ENCODE peak calls at places on chromosomes 5 and 9, in six cellular contexts. One of them, this sample, is unnamed.

GRCh38 chr9:117265253-117265652 is 149.6 kb downstream of the ASTN2 start:
- DNase-seq in GM12865: no peak
- DNase-seq in A549: no peak
- DNase-seq in IMR-90: no peak
- DNase-seq in PC-3: no peak
- DNase-seq in MCF 10A: no peak
- DNase-seq in this sample: no peak

GRCh38 chr5:91556-92263 is at the start of gene PLEKHG4B:
- DNase-seq in GM12865: no peak
- DNase-seq in A549: no peak
- DNase-seq in IMR-90: no peak
- DNase-seq in PC-3: no peak
- DNase-seq in MCF 10A: no peak
- DNase-seq in this sample: peak

GRCh38 chr9:93119953-93120845 is 13.9 kb downstream of the NINJ1 start:
- DNase-seq in GM12865: peak
- DNase-seq in A549: peak
- DNase-seq in IMR-90: peak
- DNase-seq in PC-3: peak
- DNase-seq in MCF 10A: peak
- DNase-seq in this sample: peak

GRCh38 chr9:6055213-6055612 is 39.8 kb upstream of the RANBP6 start:
- DNase-seq in GM12865: peak
- DNase-seq in A549: peak
- DNase-seq in IMR-90: peak
- DNase-seq in PC-3: peak
- DNase-seq in MCF 10A: peak
- DNase-seq in this sample: peak

GRCh38 chr5:99379187-99379586 is 450.4 kb upstream of the CHD1 start:
- DNase-seq in GM12865: peak
- DNase-seq in A549: no peak
- DNase-seq in IMR-90: no peak
- DNase-seq in PC-3: no peak
- DNase-seq in MCF 10A: no peak
- DNase-seq in this sample: no peak

GRCh38 chr9:35842795-35843194 is 13.8 kb downstream of the TMEM8B start:
- DNase-seq in GM12865: peak
- DNase-seq in A549: no peak
- DNase-seq in IMR-90: no peak
- DNase-seq in PC-3: no peak
- DNase-seq in MCF 10A: no peak
- DNase-seq in this sample: peak

GRCh38 chr5:74127377-74128338 is 501.7 kb downstream of the ARHGEF28 start:
- DNase-seq in GM12865: no peak
- DNase-seq in A549: peak
- DNase-seq in IMR-90: peak
- DNase-seq in PC-3: peak
- DNase-seq in MCF 10A: peak
- DNase-seq in this sample: no peak

GRCh38 chr5:72265032-72265903 is 54.8 kb downstream of the MRPS27 start:
- DNase-seq in GM12865: no peak
- DNase-seq in A549: no peak
- DNase-seq in IMR-90: no peak
- DNase-seq in PC-3: no peak
- DNase-seq in MCF 10A: no peak
- DNase-seq in this sample: no peak

GRCh38 chr5:122532035-122532434 is 220.0 kb downstream of the SNCAIP start:
- DNase-seq in GM12865: no peak
- DNase-seq in A549: no peak
- DNase-seq in IMR-90: no peak
- DNase-seq in PC-3: no peak
- DNase-seq in MCF 10A: no peak
- DNase-seq in this sample: no peak

GRCh38 chr9:2411459-2412215 is 209.9 kb upstream of the VLDLR start:
- DNase-seq in GM12865: no peak
- DNase-seq in A549: no peak
- DNase-seq in IMR-90: no peak
- DNase-seq in PC-3: peak
- DNase-seq in MCF 10A: no peak
- DNase-seq in this sample: no peak

GRCh38 chr9:5510360-5510931 is at the start of gene PDCD1LG2:
- DNase-seq in GM12865: peak
- DNase-seq in A549: no peak
- DNase-seq in IMR-90: peak
- DNase-seq in PC-3: peak
- DNase-seq in MCF 10A: peak
- DNase-seq in this sample: peak

GRCh38 chr5:38540348-38540747 is 16.1 kb downstream of the LIFR start:
- DNase-seq in GM12865: no peak
- DNase-seq in A549: no peak
- DNase-seq in IMR-90: no peak
- DNase-seq in PC-3: no peak
- DNase-seq in MCF 10A: no peak
- DNase-seq in this sample: no peak

GRCh38 chr5:101009758-101010519 is 106.9 kb upstream of the ST8SIA4 start:
- DNase-seq in GM12865: peak
- DNase-seq in A549: no peak
- DNase-seq in IMR-90: no peak
- DNase-seq in PC-3: no peak
- DNase-seq in MCF 10A: no peak
- DNase-seq in this sample: no peak

GRCh38 chr9:133958756-133959155 is 33.4 kb downstream of the VAV2 start:
- DNase-seq in GM12865: peak
- DNase-seq in A549: no peak
- DNase-seq in IMR-90: no peak
- DNase-seq in PC-3: no peak
- DNase-seq in MCF 10A: peak
- DNase-seq in this sample: no peak

GRCh38 chr9:120965344-120966004 is 38.9 kb upstream of the TRAF1 start:
- DNase-seq in GM12865: no peak
- DNase-seq in A549: no peak
- DNase-seq in IMR-90: no peak
- DNase-seq in PC-3: no peak
- DNase-seq in MCF 10A: no peak
- DNase-seq in this sample: no peak

GRCh38 chr9:81032030-81032572 is 657.2 kb downstream of the TLE1 start:
- DNase-seq in GM12865: peak
- DNase-seq in A549: peak
- DNase-seq in IMR-90: peak
- DNase-seq in PC-3: peak
- DNase-seq in MCF 10A: peak
- DNase-seq in this sample: no peak

GRCh38 chr5:41747708-41748107 is 122.5 kb downstream of the OXCT1 start:
- DNase-seq in GM12865: no peak
- DNase-seq in A549: no peak
- DNase-seq in IMR-90: no peak
- DNase-seq in PC-3: no peak
- DNase-seq in MCF 10A: no peak
- DNase-seq in this sample: no peak
- TF ChIP-seq CTCF in GM12865: no peak
- TF ChIP-seq CTCF in A549: no peak
- TF ChIP-seq CTCF in IMR-90: no peak
- TF ChIP-seq CTCF in PC-3: no peak
- TF ChIP-seq CTCF in MCF 10A: no peak
- TF ChIP-seq CTCF in this sample: no peak

DNA sequence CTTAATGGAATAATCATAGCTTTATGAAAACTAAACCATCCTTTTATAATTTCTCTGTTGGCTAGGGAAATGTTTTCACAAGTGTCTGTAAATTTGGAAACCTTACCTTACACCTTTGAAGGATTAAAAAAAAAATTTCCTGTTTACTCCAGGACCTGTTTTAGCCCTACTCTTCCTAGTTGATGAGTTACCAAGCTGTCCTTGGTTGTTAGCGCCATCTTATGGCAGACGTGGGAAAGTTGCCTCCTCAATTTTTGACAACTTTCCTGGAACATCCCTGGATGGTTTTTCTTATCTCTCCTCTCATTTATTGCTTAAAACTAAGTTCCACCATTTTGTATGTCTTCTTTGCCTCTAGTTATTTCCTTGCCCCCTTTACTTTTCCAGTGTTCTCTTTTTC is 25.7 kb downstream of the ZSWIM6 start:
- DNase-seq in GM12865: peak
- DNase-seq in A549: peak
- DNase-seq in IMR-90: no peak
- DNase-seq in PC-3: peak
- DNase-seq in MCF 10A: peak
- DNase-seq in this sample: peak
- TF ChIP-seq CTCF in GM12865: peak
- TF ChIP-seq CTCF in A549: no peak
- TF ChIP-seq CTCF in IMR-90: peak
- TF ChIP-seq CTCF in PC-3: peak
- TF ChIP-seq CTCF in MCF 10A: peak
- TF ChIP-seq CTCF in this sample: peak

GRCh38 chr9:100731557-100731956 is 153.7 kb downstream of the CAVIN4 start:
- DNase-seq in GM12865: no peak
- DNase-seq in A549: no peak
- DNase-seq in IMR-90: no peak
- DNase-seq in PC-3: no peak
- DNase-seq in MCF 10A: no peak
- DNase-seq in this sample: no peak
- TF ChIP-seq CTCF in GM12865: no peak
- TF ChIP-seq CTCF in A549: no peak
- TF ChIP-seq CTCF in IMR-90: no peak
- TF ChIP-seq CTCF in PC-3: no peak
- TF ChIP-seq CTCF in MCF 10A: no peak
- TF ChIP-seq CTCF in this sample: no peak

DNA sequence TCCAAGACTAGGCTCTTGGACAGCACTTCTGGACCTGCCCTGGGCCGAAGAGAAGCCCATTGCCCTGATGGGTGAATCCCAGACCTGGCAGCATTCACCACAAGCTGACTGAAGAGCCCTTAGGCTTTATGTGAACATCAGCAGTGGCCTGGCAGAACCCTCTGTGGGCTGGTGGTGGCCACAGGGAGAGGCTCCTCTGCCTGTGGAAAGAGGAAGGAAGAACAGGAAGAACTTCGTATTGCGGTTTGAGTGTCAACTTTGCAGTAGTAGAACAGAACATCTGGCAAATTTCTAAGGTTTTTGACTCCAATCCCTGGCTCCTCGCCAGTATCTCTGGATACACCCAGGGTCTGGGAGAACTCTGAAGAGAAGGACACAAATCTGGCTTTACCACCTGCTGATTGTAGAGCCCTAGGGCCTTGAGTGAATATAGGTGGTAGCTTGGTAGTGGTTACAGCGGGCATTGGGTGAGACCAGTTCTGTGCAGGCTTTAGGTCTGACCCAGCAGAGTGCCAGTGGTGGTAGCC is 356.4 kb upstream of the GRAMD2B start:
- DNase-seq in GM12865: no peak
- DNase-seq in A549: no peak
- DNase-seq in IMR-90: no peak
- DNase-seq in PC-3: no peak
- DNase-seq in MCF 10A: no peak
- DNase-seq in this sample: no peak
- TF ChIP-seq CTCF in GM12865: no peak
- TF ChIP-seq CTCF in A549: no peak
- TF ChIP-seq CTCF in IMR-90: no peak
- TF ChIP-seq CTCF in PC-3: no peak
- TF ChIP-seq CTCF in MCF 10A: no peak
- TF ChIP-seq CTCF in this sample: no peak